ENCODE peak calls at places on chromosomes 12 and 14, in ten cellular contexts. V is ovary, K is A549, U is HCT116, I is heart left ventricle, D is breast epithelium, N is stomach, J is IMR-90, S is uterus, A is spleen. Y is an unnamed sample.

GRCh38 chr12:76544601-76545261 is 14.8 kb downstream of the OSBPL8 start:
- DNase-seq in D (no peak), I (no peak), K (no peak), S (no peak), V (no peak), U (no peak), J (no peak), N (no peak), A (no peak), Y (no peak)

GRCh38 chr14:54737132-54737711 is 165.4 kb downstream of the GCH1 start:
- DNase-seq in S (no peak), D (no peak), K (no peak), J (peak; percentile 82), V (no peak), I (no peak), A (no peak), U (no peak), N (no peak), Y (no peak)

GRCh38 chr12:88855301-88855700 is 275.0 kb upstream of the KITLG start:
- DNase-seq in J (no peak), I (no peak), N (no peak), A (no peak), U (no peak), K (no peak), S (no peak), D (no peak), V (no peak), Y (no peak)

GRCh38 chr12:1917172-1918070 is 1.0 kb downstream of the CACNA2D4 start:
- DNase-seq in K (no peak), S (no peak), D (peak; percentile 9), J (no peak), U (no peak), V (no peak), A (peak; percentile 79), N (peak; percentile 24), I (peak; percentile 39), Y (no peak)

GRCh38 chr14:63383776-63384367 is 65.1 kb upstream of the GPHB5 start:
- DNase-seq in S (no peak), N (no peak), V (no peak), U (no peak), K (no peak), D (no peak), I (no peak), A (no peak), J (no peak), Y (no peak)

GRCh38 chr12:88334271-88334670 is 192.2 kb downstream of the TMTC3 start:
- DNase-seq in V (peak; percentile 32), N (peak; percentile 26), K (no peak), S (no peak), D (peak; percentile 24), U (no peak), J (peak; percentile 63), A (no peak), I (no peak), Y (no peak)

GRCh38 chr14:89348726-89349125 is 68.3 kb downstream of the FOXN3 start:
- DNase-seq in J (no peak), D (no peak), I (no peak), N (no peak), A (no peak), U (no peak), K (no peak), S (no peak), V (no peak), Y (no peak)

GRCh38 chr14:68794130-68794855 is 1.4 kb upstream of the ZFP36L1 start:
- DNase-seq in I (peak; percentile 92), A (peak; percentile 97), N (peak; percentile 85), U (no peak), J (peak; percentile 95), V (peak; percentile 92), D (peak; percentile 92), S (peak; percentile 92), K (no peak), Y (peak; percentile 90)

GRCh38 chr14:95953111-95953724 is 76.6 kb downstream of the TUNAR start:
- DNase-seq in K (no peak), A (no peak), D (no peak), U (no peak), V (no peak), N (no peak), I (no peak), J (no peak), S (no peak), Y (no peak)

GRCh38 chr12:42143401-42144173 is 1.1 kb downstream of the GXYLT1 start:
- DNase-seq in N (no peak), D (no peak), A (no peak), U (no peak), J (peak; percentile 28), I (no peak), S (no peak), K (no peak), V (no peak), Y (no peak)

GRCh38 chr14:61188196-61188595 is 92.9 kb downstream of the TMEM30B start:
- DNase-seq in J (no peak), K (peak; percentile 43), V (peak; percentile 31), N (no peak), D (no peak), S (peak; percentile 41), U (no peak), A (no peak), I (peak; percentile 48), Y (no peak)

GRCh38 chr12:68268971-68269370 is 15.6 kb upstream of the IL22 start:
- DNase-seq in N (no peak), A (no peak), U (no peak), J (no peak), D (no peak), V (no peak), I (no peak), S (no peak), K (no peak), Y (no peak)

GRCh38 chr14:39488600-39488999 is 56.4 kb upstream of the FBXO33 start:
- DNase-seq in I (no peak), A (no peak), N (no peak), D (no peak), S (no peak), V (no peak), U (no peak), K (no peak), J (peak; percentile 12), Y (no peak)

GRCh38 chr12:124565071-124565491 is 2.3 kb downstream of the NCOR2 start:
- DNase-seq in U (no peak), J (no peak), I (no peak), N (no peak), A (no peak), S (no peak), V (no peak), D (no peak), K (no peak), Y (peak; percentile 37)
- H3K4me1 ChIP-seq in U (peaks cover 6% of the 10 kb centered on the region), J (peaks cover 23% of the 10 kb centered on the region), I (peaks cover 35% of the 10 kb centered on the region), N (peaks cover 57% of the 10 kb centered on the region), A (peaks cover 64% of the 10 kb centered on the region), S (no peaks in the 10 kb centered on the region), V (peaks cover 31% of the 10 kb centered on the region), D (peaks cover 10% of the 10 kb centered on the region), K (peaks cover 33% of the 10 kb centered on the region), Y (peaks cover 45% of the 10 kb centered on the region)

DNA sequence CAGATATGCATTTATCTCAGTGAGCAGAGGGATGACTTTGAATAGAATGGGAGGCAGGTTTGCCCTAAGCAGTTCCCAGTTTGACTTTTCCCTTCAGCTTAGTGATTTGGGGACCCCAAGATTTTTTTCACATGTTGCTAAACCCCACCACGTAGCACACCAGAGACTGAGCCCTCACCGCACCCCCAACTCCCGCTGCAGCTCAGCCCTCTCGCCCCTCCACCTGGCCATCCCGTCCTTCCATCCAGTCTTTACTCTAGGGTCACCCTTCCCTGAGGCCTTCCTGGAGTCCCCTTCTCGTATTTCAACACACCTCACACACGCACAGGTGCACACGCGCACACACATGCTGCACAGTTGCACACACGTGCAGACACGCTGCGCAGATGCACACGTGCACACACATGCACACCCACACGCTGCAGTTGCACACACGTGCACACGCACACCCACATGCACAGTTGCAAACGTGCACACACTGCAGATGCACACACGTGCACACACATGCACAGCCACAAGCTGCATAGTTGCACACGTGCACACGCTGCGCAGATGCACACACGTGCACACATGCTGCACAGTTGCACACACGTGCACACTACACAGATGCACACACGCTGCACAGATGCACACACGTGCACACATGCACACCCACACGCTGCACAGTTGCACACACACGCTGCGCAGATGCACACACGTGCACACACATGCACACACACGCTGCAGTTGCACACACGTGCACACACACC is 30.0 kb downstream of the HSP90AA1 start:
- DNase-seq in U (no peak), I (no peak), D (no peak), A (no peak), J (no peak), K (no peak), S (no peak), N (no peak), V (no peak), Y (no peak)
- TF ChIP-seq POLR2A in U (no peak), I (no peak), D (no peak), A (no peak), J (no peak), K (no peak), S (no peak), N (no peak), V (no peak), Y (no peak)

GRCh38 chr14:101126376-101127130 is 223.0 kb upstream of the RTL1 start:
- DNase-seq in N (peak; percentile 17), K (no peak), U (no peak), S (no peak), J (no peak), I (no peak), D (no peak), A (peak; percentile 56), V (no peak), Y (no peak)
- H3K4me3 ChIP-seq in N (no peak overlapping the region), K (no peak overlapping the region), U (no peak overlapping the region), S (no peak overlapping the region), J (no peak overlapping the region), I (no peak overlapping the region), D (no peak overlapping the region), A (no peak overlapping the region), V (no peak overlapping the region), Y (no peak overlapping the region)

DNA sequence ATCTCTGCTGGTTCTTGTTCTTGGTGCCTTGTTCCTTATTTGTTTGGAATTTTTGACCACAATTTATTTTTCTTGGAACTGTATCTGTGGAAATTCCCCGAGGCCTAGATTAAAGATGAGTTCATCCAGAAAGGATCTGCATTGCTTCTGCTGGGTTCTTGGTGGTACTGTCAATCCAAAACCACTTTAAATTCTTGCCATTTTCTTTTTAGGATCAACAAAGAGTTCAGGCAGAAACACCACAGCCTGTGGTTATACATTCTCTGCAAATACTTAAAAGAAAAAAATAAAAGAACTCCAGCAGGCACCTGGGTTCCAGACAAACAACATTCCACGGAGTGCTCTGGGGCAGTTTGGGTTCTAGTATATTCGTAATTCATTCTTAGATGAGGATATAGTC is 6.0 kb upstream of the VAMP1 start:
- DNase-seq in D (peak; percentile 65), A (no peak), K (no peak), I (no peak), V (no peak), N (no peak), U (no peak), S (no peak), J (peak; percentile 88), Y (no peak)
- H3K4me1 ChIP-seq in D (no peaks in the 10 kb centered on the region), A (no peaks in the 10 kb centered on the region), K (peaks cover 8% of the 10 kb centered on the region), I (peaks cover 2% of the 10 kb centered on the region), V (no peaks in the 10 kb centered on the region), N (peaks cover 4% of the 10 kb centered on the region), U (no peaks in the 10 kb centered on the region), S (no peaks in the 10 kb centered on the region), J (no peaks in the 10 kb centered on the region), Y (no peaks in the 10 kb centered on the region)